ENCODE peak calls at places on chromosomes 4 and X, in six cellular contexts. One of them, this sample, is unnamed.

GRCh38 chr4:113635739-113636437 is 125.7 kb downstream of the CAMK2D start:
- DNase-seq in fibroblast of mammary gland: peak; percentile 48
- DNase-seq in body of pancreas: no peak
- DNase-seq in GM23338: no peak
- DNase-seq in GM12865: peak; percentile 9
- DNase-seq in choroid plexus epithelial cell: peak; percentile 85
- DNase-seq in this sample: no peak

GRCh38 chr4:915041-915474 is 17.1 kb downstream of the GAK start:
- DNase-seq in fibroblast of mammary gland: peak; percentile 10
- DNase-seq in body of pancreas: no peak
- DNase-seq in GM23338: no peak
- DNase-seq in GM12865: no peak
- DNase-seq in choroid plexus epithelial cell: peak; percentile 34
- DNase-seq in this sample: no peak

GRCh38 chrX:144709841-144710240 is 537.5 kb upstream of the SPANXN1 start:
- DNase-seq in fibroblast of mammary gland: peak; percentile 5
- DNase-seq in body of pancreas: no peak
- DNase-seq in GM23338: no peak
- DNase-seq in GM12865: no peak
- DNase-seq in choroid plexus epithelial cell: no peak
- DNase-seq in this sample: no peak

GRCh38 chrX:68433155-68433980 is at the start of gene OPHN1:
- DNase-seq in fibroblast of mammary gland: peak; percentile 75
- DNase-seq in body of pancreas: peak; percentile 79
- DNase-seq in GM23338: peak; percentile 89
- DNase-seq in GM12865: peak; percentile 0
- DNase-seq in choroid plexus epithelial cell: peak; percentile 77
- DNase-seq in this sample: peak; percentile 10

GRCh38 chr4:156596026-156596425 is 375.6 kb downstream of the PDGFC start:
- DNase-seq in fibroblast of mammary gland: peak; percentile 28
- DNase-seq in body of pancreas: no peak
- DNase-seq in GM23338: no peak
- DNase-seq in GM12865: no peak
- DNase-seq in choroid plexus epithelial cell: peak; percentile 76
- DNase-seq in this sample: no peak

GRCh38 chr4:147788791-147789190 is 56.9 kb downstream of the ARHGAP10 start:
- DNase-seq in fibroblast of mammary gland: peak; percentile 44
- DNase-seq in body of pancreas: no peak
- DNase-seq in GM23338: no peak
- DNase-seq in GM12865: no peak
- DNase-seq in choroid plexus epithelial cell: peak; percentile 35
- DNase-seq in this sample: no peak

GRCh38 chr4:138668309-138668708 is 347.3 kb upstream of the NOCT start:
- DNase-seq in fibroblast of mammary gland: no peak
- DNase-seq in body of pancreas: no peak
- DNase-seq in GM23338: no peak
- DNase-seq in GM12865: no peak
- DNase-seq in choroid plexus epithelial cell: no peak
- DNase-seq in this sample: no peak

GRCh38 chr4:152077582-152077981 is 316.8 kb upstream of the GATB start:
- DNase-seq in fibroblast of mammary gland: no peak
- DNase-seq in body of pancreas: no peak
- DNase-seq in GM23338: no peak
- DNase-seq in GM12865: no peak
- DNase-seq in choroid plexus epithelial cell: no peak
- DNase-seq in this sample: no peak

GRCh38 chrX:65581661-65582339 is 47.2 kb upstream of the LAS1L start:
- DNase-seq in fibroblast of mammary gland: peak; percentile 68
- DNase-seq in body of pancreas: peak; percentile 73
- DNase-seq in GM23338: peak; percentile 82
- DNase-seq in GM12865: peak; percentile 77
- DNase-seq in choroid plexus epithelial cell: peak; percentile 65
- DNase-seq in this sample: peak; percentile 68

GRCh38 chrX:30309139-30309571 is at the start of gene NR0B1:
- DNase-seq in fibroblast of mammary gland: no peak
- DNase-seq in body of pancreas: peak; percentile 20
- DNase-seq in GM23338: peak; percentile 34
- DNase-seq in GM12865: no peak
- DNase-seq in choroid plexus epithelial cell: no peak
- DNase-seq in this sample: peak; percentile 9

GRCh38 chrX:148609766-148610698 is 109.6 kb downstream of the AFF2 start:
- DNase-seq in fibroblast of mammary gland: no peak
- DNase-seq in body of pancreas: no peak
- DNase-seq in GM23338: peak; percentile 74
- DNase-seq in GM12865: peak; percentile 49
- DNase-seq in choroid plexus epithelial cell: no peak
- DNase-seq in this sample: no peak

GRCh38 chr4:143391261-143391660 is 54.6 kb downstream of the GAB1 start:
- DNase-seq in fibroblast of mammary gland: no peak
- DNase-seq in body of pancreas: no peak
- DNase-seq in GM23338: peak; percentile 38
- DNase-seq in GM12865: no peak
- DNase-seq in choroid plexus epithelial cell: no peak
- DNase-seq in this sample: no peak

GRCh38 chr4:3465698-3466671 is 2.9 kb downstream of the DOK7 start:
- DNase-seq in fibroblast of mammary gland: peak; percentile 9
- DNase-seq in body of pancreas: peak; percentile 39
- DNase-seq in GM23338: peak; percentile 69
- DNase-seq in GM12865: no peak
- DNase-seq in choroid plexus epithelial cell: no peak
- DNase-seq in this sample: no peak

GRCh38 chr4:26080876-26081628 is 167.0 kb downstream of the SMIM20 start:
- DNase-seq in fibroblast of mammary gland: no peak
- DNase-seq in body of pancreas: no peak
- DNase-seq in GM23338: no peak
- DNase-seq in GM12865: peak; percentile 16
- DNase-seq in choroid plexus epithelial cell: no peak
- DNase-seq in this sample: no peak

GRCh38 chr4:26084414-26084813 is 170.4 kb downstream of the SMIM20 start:
- DNase-seq in fibroblast of mammary gland: no peak
- DNase-seq in body of pancreas: no peak
- DNase-seq in GM23338: peak; percentile 17
- DNase-seq in GM12865: no peak
- DNase-seq in choroid plexus epithelial cell: no peak
- DNase-seq in this sample: no peak

GRCh38 chr4:26082565-26082964 is 168.5 kb downstream of the SMIM20 start:
- DNase-seq in fibroblast of mammary gland: no peak
- DNase-seq in body of pancreas: no peak
- DNase-seq in GM23338: no peak
- DNase-seq in GM12865: no peak
- DNase-seq in choroid plexus epithelial cell: no peak
- DNase-seq in this sample: no peak

GRCh38 chr4:26083987-26084386 is 170.0 kb downstream of the SMIM20 start:
- DNase-seq in fibroblast of mammary gland: peak; percentile 91
- DNase-seq in body of pancreas: no peak
- DNase-seq in GM23338: no peak
- DNase-seq in GM12865: peak; percentile 79
- DNase-seq in choroid plexus epithelial cell: peak; percentile 92
- DNase-seq in this sample: peak; percentile 43

GRCh38 chr4:26081795-26082498 is 167.9 kb downstream of the SMIM20 start:
- DNase-seq in fibroblast of mammary gland: peak; percentile 62
- DNase-seq in body of pancreas: no peak
- DNase-seq in GM23338: peak; percentile 84
- DNase-seq in GM12865: peak; percentile 59
- DNase-seq in choroid plexus epithelial cell: peak; percentile 70
- DNase-seq in this sample: peak; percentile 31
- TF ChIP-seq CTCF in fibroblast of mammary gland: peak; percentile 66
- TF ChIP-seq CTCF in body of pancreas: peak; percentile 64
- TF ChIP-seq CTCF in GM23338: peak; percentile 71
- TF ChIP-seq CTCF in GM12865: peak; percentile 48
- TF ChIP-seq CTCF in choroid plexus epithelial cell: peak; percentile 60
- TF ChIP-seq CTCF in this sample: peak; percentile 59

GRCh38 chr4:177671387-177671786 is 229.2 kb upstream of the AGA start:
- DNase-seq in fibroblast of mammary gland: no peak
- DNase-seq in body of pancreas: no peak
- DNase-seq in GM23338: no peak
- DNase-seq in GM12865: no peak
- DNase-seq in choroid plexus epithelial cell: no peak
- DNase-seq in this sample: no peak

GRCh38 chr4:177671845-177672244 is 229.6 kb upstream of the AGA start:
- DNase-seq in fibroblast of mammary gland: no peak
- DNase-seq in body of pancreas: no peak
- DNase-seq in GM23338: no peak
- DNase-seq in GM12865: no peak
- DNase-seq in choroid plexus epithelial cell: no peak
- DNase-seq in this sample: no peak

DNA sequence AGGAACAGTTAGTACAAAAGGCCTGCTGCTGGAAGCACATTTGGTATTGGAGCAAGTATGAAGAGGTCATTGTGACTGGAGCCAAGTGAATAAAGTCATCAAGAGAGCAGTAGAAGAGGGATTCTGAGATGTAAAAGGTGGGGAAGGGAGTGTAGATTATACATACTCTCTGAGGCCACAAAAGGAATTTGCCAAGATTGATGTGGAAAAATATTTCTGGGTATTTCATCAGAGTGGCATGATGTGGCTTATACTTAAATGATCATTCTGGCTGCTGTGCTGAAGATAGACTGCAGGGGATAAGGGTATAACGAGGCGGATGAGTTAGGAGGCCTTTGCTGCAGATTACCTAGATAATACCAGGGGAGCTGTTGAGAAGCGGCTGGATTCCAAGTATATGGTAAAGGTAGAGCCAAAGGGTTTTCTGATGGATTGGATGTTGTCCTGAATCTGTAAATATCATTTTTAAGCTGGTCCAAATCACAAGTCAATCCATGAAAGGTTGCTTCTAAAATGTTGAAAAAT is 231.8 kb upstream of the AGA start:
- DNase-seq in fibroblast of mammary gland: no peak
- DNase-seq in body of pancreas: no peak
- DNase-seq in GM23338: peak; percentile 10
- DNase-seq in GM12865: no peak
- DNase-seq in choroid plexus epithelial cell: no peak
- DNase-seq in this sample: no peak
- TF ChIP-seq CTCF in fibroblast of mammary gland: no peak
- TF ChIP-seq CTCF in body of pancreas: no peak
- TF ChIP-seq CTCF in GM23338: no peak
- TF ChIP-seq CTCF in GM12865: no peak
- TF ChIP-seq CTCF in choroid plexus epithelial cell: no peak
- TF ChIP-seq CTCF in this sample: no peak

DNA sequence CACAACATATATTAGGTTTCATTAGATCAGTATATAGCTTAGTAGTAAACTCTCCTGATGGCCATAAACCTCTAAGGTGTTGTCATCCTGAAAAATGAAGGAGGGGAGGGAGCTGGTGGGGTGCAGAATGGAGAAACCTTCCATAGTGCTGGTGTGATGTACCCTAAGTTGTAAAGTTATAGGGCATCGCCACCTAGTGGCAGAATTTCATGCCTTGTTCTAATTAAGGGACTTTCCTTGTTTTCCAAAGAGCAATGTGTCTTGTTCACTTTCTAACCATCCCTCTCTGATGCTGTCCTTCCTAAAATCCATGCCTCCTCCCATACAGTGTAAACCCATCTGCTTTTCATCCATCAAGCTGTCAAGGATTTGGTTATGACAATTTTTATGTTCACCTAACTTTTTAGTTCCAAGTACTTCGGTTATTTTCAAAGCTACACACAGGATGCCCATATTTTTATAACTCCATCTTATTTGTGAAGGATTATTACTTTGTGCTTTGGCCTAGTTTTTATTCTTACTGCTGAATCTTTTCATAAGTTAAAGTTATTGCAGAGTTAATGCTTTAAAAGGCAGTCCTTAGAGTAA is 4.5 kb downstream of the NBDY start:
- DNase-seq in fibroblast of mammary gland: peak; percentile 51
- DNase-seq in body of pancreas: peak; percentile 78
- DNase-seq in GM23338: peak; percentile 73
- DNase-seq in GM12865: peak; percentile 49
- DNase-seq in choroid plexus epithelial cell: peak; percentile 53
- DNase-seq in this sample: peak; percentile 42
- TF ChIP-seq CTCF in fibroblast of mammary gland: peak; percentile 66
- TF ChIP-seq CTCF in body of pancreas: peak; percentile 38
- TF ChIP-seq CTCF in GM23338: peak; percentile 52
- TF ChIP-seq CTCF in GM12865: peak; percentile 55
- TF ChIP-seq CTCF in choroid plexus epithelial cell: peak; percentile 57
- TF ChIP-seq CTCF in this sample: peak; percentile 67

GRCh38 chr4:54685810-54686209 is 28.1 kb downstream of the KIT start:
- DNase-seq in fibroblast of mammary gland: no peak
- DNase-seq in body of pancreas: no peak
- DNase-seq in GM23338: no peak
- DNase-seq in GM12865: no peak
- DNase-seq in choroid plexus epithelial cell: no peak
- DNase-seq in this sample: no peak

GRCh38 chr4:54678826-54679225 is 21.1 kb downstream of the KIT start:
- DNase-seq in fibroblast of mammary gland: no peak
- DNase-seq in body of pancreas: no peak
- DNase-seq in GM23338: peak; percentile 26
- DNase-seq in GM12865: no peak
- DNase-seq in choroid plexus epithelial cell: no peak
- DNase-seq in this sample: no peak

GRCh38 chr4:54677853-54678650 is 20.3 kb downstream of the KIT start:
- DNase-seq in fibroblast of mammary gland: no peak
- DNase-seq in body of pancreas: no peak
- DNase-seq in GM23338: no peak
- DNase-seq in GM12865: no peak
- DNase-seq in choroid plexus epithelial cell: no peak
- DNase-seq in this sample: no peak

GRCh38 chr4:54687887-54688841 is 30.4 kb downstream of the KIT start:
- DNase-seq in fibroblast of mammary gland: peak; percentile 82
- DNase-seq in body of pancreas: no peak
- DNase-seq in GM23338: no peak
- DNase-seq in GM12865: peak; percentile 28
- DNase-seq in choroid plexus epithelial cell: peak; percentile 17
- DNase-seq in this sample: no peak

GRCh38 chr4:54683616-54684346 is 26.0 kb downstream of the KIT start:
- DNase-seq in fibroblast of mammary gland: peak; percentile 18
- DNase-seq in body of pancreas: no peak
- DNase-seq in GM23338: peak; percentile 56
- DNase-seq in GM12865: peak; percentile 53
- DNase-seq in choroid plexus epithelial cell: peak; percentile 26
- DNase-seq in this sample: peak; percentile 28
- TF ChIP-seq CTCF in fibroblast of mammary gland: peak; percentile 34
- TF ChIP-seq CTCF in body of pancreas: no peak
- TF ChIP-seq CTCF in GM23338: peak; percentile 61
- TF ChIP-seq CTCF in GM12865: peak; percentile 55
- TF ChIP-seq CTCF in choroid plexus epithelial cell: peak; percentile 56
- TF ChIP-seq CTCF in this sample: peak; percentile 55

GRCh38 chr4:14857986-14858385 is 144.3 kb upstream of the CPEB2 start:
- DNase-seq in fibroblast of mammary gland: no peak
- DNase-seq in body of pancreas: no peak
- DNase-seq in GM23338: no peak
- DNase-seq in GM12865: no peak
- DNase-seq in choroid plexus epithelial cell: no peak
- DNase-seq in this sample: no peak

GRCh38 chr4:14855719-14856075 is 146.6 kb upstream of the CPEB2 start:
- DNase-seq in fibroblast of mammary gland: no peak
- DNase-seq in body of pancreas: no peak
- DNase-seq in GM23338: no peak
- DNase-seq in GM12865: peak; percentile 49
- DNase-seq in choroid plexus epithelial cell: no peak
- DNase-seq in this sample: no peak

GRCh38 chr4:14856927-14857220 is 145.4 kb upstream of the CPEB2 start:
- DNase-seq in fibroblast of mammary gland: peak; percentile 58
- DNase-seq in body of pancreas: no peak
- DNase-seq in GM23338: no peak
- DNase-seq in GM12865: no peak
- DNase-seq in choroid plexus epithelial cell: no peak
- DNase-seq in this sample: no peak

GRCh38 chr4:14857475-14857874 is 144.8 kb upstream of the CPEB2 start:
- DNase-seq in fibroblast of mammary gland: no peak
- DNase-seq in body of pancreas: no peak
- DNase-seq in GM23338: no peak
- DNase-seq in GM12865: no peak
- DNase-seq in choroid plexus epithelial cell: no peak
- DNase-seq in this sample: no peak

GRCh38 chr4:14856076-14856926 is 146.0 kb upstream of the CPEB2 start:
- DNase-seq in fibroblast of mammary gland: peak; percentile 100
- DNase-seq in body of pancreas: no peak
- DNase-seq in GM23338: no peak
- DNase-seq in GM12865: peak; percentile 94
- DNase-seq in choroid plexus epithelial cell: peak; percentile 100
- DNase-seq in this sample: peak; percentile 66
- TF ChIP-seq CTCF in fibroblast of mammary gland: no peak
- TF ChIP-seq CTCF in body of pancreas: no peak
- TF ChIP-seq CTCF in GM23338: no peak
- TF ChIP-seq CTCF in GM12865: no peak
- TF ChIP-seq CTCF in choroid plexus epithelial cell: no peak
- TF ChIP-seq CTCF in this sample: no peak